ENCODE peak calls at places on chromosomes 7 and 10, in ten cellular contexts. I, O, R, G, F, V, U, H, W and Z are unnamed samples.

GRCh38 chr10:14356921-14357320 is 26.2 kb upstream of the FRMD4A start:
- DNase-seq in I (no peak), O (no peak), R (no peak), G (peak; percentile 56), F (no peak), V (no peak), U (no peak), H (no peak), W (peak; percentile 16), Z (no peak)

GRCh38 chr7:123571684-123572083 is 14.1 kb upstream of the NDUFA5 start:
- DNase-seq in I (no peak), O (no peak), R (no peak), G (peak; percentile 6), F (no peak), V (no peak), U (no peak), H (no peak), W (no peak), Z (no peak)

GRCh38 chr10:78745445-78745844 is 323.3 kb upstream of the ZMIZ1 start:
- DNase-seq in I (no peak), O (no peak), R (no peak), G (no peak), F (peak; percentile 74), V (no peak), U (no peak), H (no peak), W (no peak), Z (no peak)

GRCh38 chr10:34716958-34717357 is 98.1 kb downstream of the PARD3 start:
- DNase-seq in I (no peak), O (no peak), R (no peak), G (no peak), F (no peak), V (no peak), U (no peak), H (no peak), W (no peak), Z (no peak)

GRCh38 chr10:121415017-121415416 is 183.2 kb downstream of the FGFR2 start:
- DNase-seq in I (no peak), O (no peak), R (no peak), G (no peak), F (no peak), V (no peak), U (no peak), H (no peak), W (no peak), Z (no peak)

GRCh38 chr10:6665847-6666246 is 85.8 kb upstream of the PRKCQ start:
- DNase-seq in I (no peak), O (no peak), R (no peak), G (no peak), F (no peak), V (no peak), U (no peak), H (no peak), W (no peak), Z (no peak)

GRCh38 chr10:130121486-130122079 is 11.0 kb upstream of the C10orf143 start:
- DNase-seq in I (no peak), O (no peak), R (no peak), G (no peak), F (no peak), V (no peak), U (no peak), H (no peak), W (no peak), Z (no peak)

GRCh38 chr10:90751107-90751997 is 106.5 kb downstream of the HTR7 start:
- DNase-seq in I (no peak), O (peak; percentile 27), R (peak; percentile 65), G (peak; percentile 42), F (peak; percentile 63), V (peak; percentile 29), U (no peak), H (peak; percentile 22), W (peak; percentile 61), Z (peak; percentile 32)

GRCh38 chr10:123538401-123539320 is 127.5 kb upstream of the GPR26 start:
- DNase-seq in I (no peak), O (no peak), R (no peak), G (no peak), F (no peak), V (no peak), U (no peak), H (no peak), W (no peak), Z (no peak)

GRCh38 chr10:33329178-33329577 is 5.3 kb downstream of the NRP1 start:
- DNase-seq in I (no peak), O (no peak), R (no peak), G (no peak), F (no peak), V (no peak), U (no peak), H (no peak), W (no peak), Z (no peak)

GRCh38 chr10:33327750-33328149 is 6.7 kb downstream of the NRP1 start:
- DNase-seq in I (no peak), O (no peak), R (peak; percentile 19), G (peak; percentile 47), F (no peak), V (no peak), U (no peak), H (peak; percentile 61), W (peak; percentile 38), Z (no peak)

GRCh38 chr10:33328253-33328652 is 6.2 kb downstream of the NRP1 start:
- DNase-seq in I (no peak), O (no peak), R (no peak), G (no peak), F (no peak), V (no peak), U (no peak), H (no peak), W (no peak), Z (no peak)

GRCh38 chr10:33326897-33327296 is 7.6 kb downstream of the NRP1 start:
- DNase-seq in I (no peak), O (no peak), R (no peak), G (no peak), F (no peak), V (no peak), U (no peak), H (no peak), W (peak; percentile 36), Z (no peak)

DNA sequence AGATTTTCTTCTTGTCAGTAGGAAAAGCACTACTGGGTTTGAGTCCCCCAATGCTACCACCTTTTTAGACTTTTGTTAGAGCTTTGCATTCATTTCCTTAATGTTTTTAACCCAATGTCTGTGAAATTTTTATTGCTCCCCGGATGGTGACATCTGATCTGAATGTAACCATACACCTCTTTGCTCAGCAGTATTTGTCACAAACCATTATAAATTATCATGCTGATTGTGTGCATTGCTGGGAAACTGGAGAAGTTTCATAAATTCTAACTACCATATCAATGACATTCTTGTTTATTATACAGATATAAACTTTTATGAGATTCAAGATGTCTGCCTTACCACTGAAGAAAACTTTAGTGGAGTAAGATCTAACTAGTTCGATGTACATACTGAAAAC is 8.5 kb downstream of the NRP1 start:
- DNase-seq in I (no peak), O (no peak), R (no peak), G (no peak), F (no peak), V (no peak), U (no peak), H (peak; percentile 85), W (no peak), Z (no peak)
- H3K4me3 ChIP-seq in I (peak overlapping the region; percentile 12), O (no peak overlapping the region), R (no peak overlapping the region), G (no peak overlapping the region), F (no peak overlapping the region), V (no peak overlapping the region), U (no peak overlapping the region), H (no peak overlapping the region), W (no peak overlapping the region), Z (no peak overlapping the region)

DNA sequence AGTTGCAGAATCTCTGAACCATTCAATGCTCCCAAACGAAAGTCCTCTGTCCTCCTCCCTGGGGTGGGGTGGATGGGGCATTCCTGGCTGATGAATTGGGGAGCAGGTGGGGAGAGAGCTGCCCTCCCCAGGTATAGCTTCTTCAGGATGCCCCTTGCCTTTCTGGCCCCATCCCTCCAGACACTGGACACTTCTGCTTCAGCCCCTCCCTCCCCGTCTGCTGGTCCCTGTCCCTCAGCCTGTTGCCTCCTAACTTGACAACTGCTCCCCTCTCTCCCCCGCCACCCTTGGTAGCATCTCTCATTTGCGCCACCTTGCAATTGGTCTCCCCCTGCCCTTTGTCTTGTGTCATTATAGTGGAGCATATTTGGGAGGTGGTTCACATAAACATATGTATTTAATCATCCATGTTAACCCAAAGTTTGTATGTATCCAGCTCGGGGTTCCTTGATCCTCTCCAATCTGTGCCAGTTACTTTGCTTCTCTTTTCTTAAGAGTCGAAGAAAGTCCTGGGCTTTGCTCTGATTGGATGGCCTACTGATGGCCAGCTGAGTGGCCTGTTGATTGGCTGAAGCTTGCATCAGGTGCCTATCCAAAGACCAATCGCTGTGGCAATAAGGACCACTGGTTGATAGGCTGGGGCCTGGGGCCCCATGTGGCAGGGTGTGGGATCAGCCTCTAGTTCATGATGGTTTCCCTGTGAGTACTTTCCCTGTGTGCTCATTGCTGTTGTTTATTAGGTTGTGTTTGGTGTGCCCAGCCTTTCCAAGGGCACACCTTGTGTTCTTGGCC is 4.0 kb upstream of the GCK start:
- DNase-seq in I (no peak), O (no peak), R (no peak), G (no peak), F (no peak), V (no peak), U (no peak), H (no peak), W (no peak), Z (no peak)
- TF ChIP-seq CTCF in I (no peak), O (no peak), R (no peak), G (no peak), F (no peak), V (no peak), U (no peak), H (no peak), W (no peak), Z (no peak)

DNA sequence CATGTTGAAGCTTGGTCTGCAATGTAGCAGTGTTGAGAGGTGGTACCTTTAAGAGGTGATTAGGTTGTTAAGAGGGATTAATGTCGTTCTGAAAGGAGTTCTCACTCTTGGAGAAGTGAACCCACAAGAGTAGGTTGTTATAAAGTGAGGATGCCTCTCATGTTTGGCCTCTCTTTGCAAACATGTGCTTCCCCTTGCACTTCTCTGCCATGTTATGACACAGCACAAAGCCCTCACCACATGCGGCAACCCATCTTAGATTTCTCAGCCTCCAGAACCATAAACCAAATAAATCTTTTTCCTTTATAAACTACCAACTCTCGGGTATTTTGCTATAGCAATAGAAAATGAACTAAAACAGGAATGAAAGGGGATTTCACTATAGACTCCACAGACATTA is 66.3 kb downstream of the KMT2C start:
- DNase-seq in I (no peak), O (no peak), R (no peak), G (no peak), F (no peak), V (no peak), U (no peak), H (no peak), W (no peak), Z (no peak)
- H3K27me3 ChIP-seq in I (no peaks in the 10 kb centered on the region), O (no peaks in the 10 kb centered on the region), R (no peaks in the 10 kb centered on the region), G (no peaks in the 10 kb centered on the region), F (no peaks in the 10 kb centered on the region), V (no peaks in the 10 kb centered on the region), U (no peaks in the 10 kb centered on the region), H (no peaks in the 10 kb centered on the region), W (no peaks in the 10 kb centered on the region), Z (no peaks in the 10 kb centered on the region)

DNA sequence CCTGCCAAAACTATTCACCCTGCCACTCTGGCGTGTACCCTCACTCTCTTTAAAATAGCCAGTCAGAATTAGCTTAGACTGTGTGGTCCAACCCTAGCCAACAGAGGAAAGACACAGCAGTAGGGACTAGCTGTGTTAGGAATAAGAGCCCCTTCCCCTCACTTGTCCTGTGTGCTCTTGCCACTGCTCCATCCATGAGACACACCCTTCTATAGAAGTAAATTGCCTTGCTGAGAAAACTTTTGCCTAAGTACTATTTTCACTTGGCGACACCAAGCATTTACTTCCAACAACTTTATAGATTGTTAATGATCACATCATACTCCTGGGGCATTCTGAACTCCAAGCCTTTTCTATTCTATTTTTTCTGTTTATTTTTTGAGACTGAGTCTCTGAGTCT is 170.2 kb upstream of the TRIM24 start:
- DNase-seq in I (no peak), O (no peak), R (no peak), G (no peak), F (no peak), V (no peak), U (no peak), H (no peak), W (no peak), Z (no peak)
- H3K4me3 ChIP-seq in I (no peak overlapping the region), O (no peak overlapping the region), R (no peak overlapping the region), G (no peak overlapping the region), F (no peak overlapping the region), V (no peak overlapping the region), U (no peak overlapping the region), H (no peak overlapping the region), W (no peak overlapping the region), Z (no peak overlapping the region)